ENCODE peak calls at places on chromosomes 16 and 17, in five cellular contexts. L, H, G, S and U are unnamed samples.

GRCh38 chr16:64459402-64459801 is 662.5 kb downstream of the CDH11 start:
- DNase-seq in G (no peak), H (no peak), L (no peak), S (no peak), U (no peak)

GRCh38 chr16:68995011-68995504 is 110.4 kb upstream of the HAS3 start:
- DNase-seq in L (no peak), H (no peak), S (no peak), G (no peak), U (peak; percentile 9)

GRCh38 chr17:7523033-7523432 is 25.8 kb upstream of the TNFSF12 start:
- DNase-seq in H (no peak), G (peak; percentile 35), S (peak; percentile 17), L (peak; percentile 43), U (peak; percentile 74)

GRCh38 chr17:60170835-60171752 is 21.3 kb downstream of the CA4 start:
- DNase-seq in H (no peak), S (no peak), L (peak; percentile 63), G (no peak), U (no peak)

GRCh38 chr17:42203354-42203753 is 9.1 kb upstream of the GHDC start:
- DNase-seq in H (no peak), L (no peak), S (no peak), G (no peak), U (no peak)

GRCh38 chr16:74586948-74587347 is 20.0 kb downstream of the GLG1 start:
- DNase-seq in S (no peak), G (no peak), L (no peak), H (no peak), U (no peak)

GRCh38 chr17:72366626-72367025 is 245.8 kb downstream of the SOX9 start:
- DNase-seq in G (no peak), H (no peak), S (no peak), L (no peak), U (no peak)

GRCh38 chr16:77437859-77438258 is 3.0 kb upstream of the ADAMTS18 start:
- DNase-seq in S (no peak), L (no peak), G (no peak), H (no peak), U (no peak)

GRCh38 chr17:17042851-17043667 is 802 bp downstream of the MPRIP start:
- DNase-seq in S (peak; percentile 57), H (no peak), L (no peak), G (no peak), U (peak; percentile 41)

GRCh38 chr16:51540259-51540658 is 389.2 kb upstream of the SALL1 start:
- DNase-seq in L (no peak), S (no peak), H (no peak), G (no peak), U (no peak)

GRCh38 chr17:30334421-30334820 is 564 bp upstream of the TMIGD1 start:
- DNase-seq in H (no peak), L (no peak), S (no peak), G (no peak), U (no peak)

GRCh38 chr17:65857713-65858112 is 296.3 kb upstream of the AXIN2 start:
- DNase-seq in L (no peak), S (no peak), H (no peak), G (no peak), U (no peak)
- TF ChIP-seq POLR2A in L (no peak), S (no peak), H (no peak), G (no peak), U (no peak)

GRCh38 chr17:50170662-50171370 is 5.0 kb downstream of the SGCA start:
- DNase-seq in S (no peak), H (no peak), L (no peak), G (no peak), U (no peak)
- TF ChIP-seq POLR2A in S (no peak), H (no peak), L (no peak), G (no peak), U (no peak)

GRCh38 chr17:36501351-36501750 is 14.9 kb downstream of the ZNHIT3 start:
- DNase-seq in H (no peak), S (no peak), G (no peak), L (no peak), U (no peak)

GRCh38 chr17:36498155-36498554 is 11.7 kb downstream of the ZNHIT3 start:
- DNase-seq in L (no peak), H (no peak), S (no peak), G (no peak), U (no peak)

GRCh38 chr17:36496018-36496789 is 9.7 kb downstream of the ZNHIT3 start:
- DNase-seq in H (no peak), G (no peak), S (no peak), L (no peak), U (no peak)

GRCh38 chr17:36500745-36501225 is 14.3 kb downstream of the ZNHIT3 start:
- DNase-seq in S (no peak), G (no peak), L (no peak), H (no peak), U (no peak)

DNA sequence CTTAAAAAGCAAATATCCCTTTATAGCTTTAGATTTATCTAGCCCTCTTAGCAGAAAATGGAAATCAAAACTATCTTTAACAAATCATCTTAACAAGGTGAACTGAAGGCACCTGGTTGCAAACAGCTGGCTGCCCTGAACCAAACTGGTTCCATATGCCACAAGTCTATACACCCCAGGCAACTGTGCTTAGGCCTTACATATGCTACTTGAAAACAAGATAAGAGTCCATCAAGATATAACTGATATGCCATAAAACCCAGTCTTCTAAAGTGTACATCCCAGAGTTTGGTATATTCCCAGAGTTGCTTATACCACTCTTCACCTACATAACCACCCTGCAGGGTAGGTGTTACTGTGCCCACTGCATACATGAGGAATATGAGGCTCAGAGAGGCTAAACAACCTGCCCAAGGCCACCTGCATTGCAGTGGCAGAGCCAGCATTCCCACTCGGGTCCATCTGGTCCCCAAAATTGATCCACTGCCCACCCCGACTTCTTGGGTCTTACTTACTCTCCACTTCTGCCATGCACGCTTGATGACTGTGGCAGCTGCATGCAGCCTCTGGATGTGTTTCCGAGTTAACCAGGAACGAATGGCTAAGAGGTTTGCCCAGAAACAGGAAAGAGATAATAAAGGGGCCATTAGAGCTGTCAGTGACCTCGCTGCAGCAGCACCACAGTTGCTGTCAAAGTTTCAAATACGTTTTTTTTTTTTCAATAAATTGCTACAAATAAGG is 12.2 kb downstream of the ZNHIT3 start:
- DNase-seq in L (no peak), H (no peak), G (no peak), S (no peak), U (no peak)
- TF ChIP-seq POLR2A in L (no peak), H (no peak), G (no peak), S (no peak), U (peak; percentile 15)

GRCh38 chr17:36944488-36945040 is 4.2 kb upstream of the AATF start:
- DNase-seq in L (no peak), G (no peak), H (no peak), S (no peak), U (no peak)

GRCh38 chr17:36945160-36945559 is 3.6 kb upstream of the AATF start:
- DNase-seq in H (no peak), L (no peak), G (no peak), S (no peak), U (no peak)

GRCh38 chr17:36942631-36943125 is 5.4 kb downstream of the LHX1 start:
- DNase-seq in H (no peak), G (no peak), L (no peak), S (no peak), U (no peak)

GRCh38 chr17:36942031-36942599 is 4.8 kb downstream of the LHX1 start:
- DNase-seq in H (no peak), G (no peak), S (no peak), L (no peak), U (peak; percentile 13)

GRCh38 chr17:36943250-36944220 is 5.2 kb upstream of the AATF start:
- DNase-seq in H (peak; percentile 3), G (no peak), L (no peak), S (no peak), U (no peak)
- TF ChIP-seq POLR2A in H (no peak), G (no peak), L (no peak), S (no peak), U (no peak)

DNA sequence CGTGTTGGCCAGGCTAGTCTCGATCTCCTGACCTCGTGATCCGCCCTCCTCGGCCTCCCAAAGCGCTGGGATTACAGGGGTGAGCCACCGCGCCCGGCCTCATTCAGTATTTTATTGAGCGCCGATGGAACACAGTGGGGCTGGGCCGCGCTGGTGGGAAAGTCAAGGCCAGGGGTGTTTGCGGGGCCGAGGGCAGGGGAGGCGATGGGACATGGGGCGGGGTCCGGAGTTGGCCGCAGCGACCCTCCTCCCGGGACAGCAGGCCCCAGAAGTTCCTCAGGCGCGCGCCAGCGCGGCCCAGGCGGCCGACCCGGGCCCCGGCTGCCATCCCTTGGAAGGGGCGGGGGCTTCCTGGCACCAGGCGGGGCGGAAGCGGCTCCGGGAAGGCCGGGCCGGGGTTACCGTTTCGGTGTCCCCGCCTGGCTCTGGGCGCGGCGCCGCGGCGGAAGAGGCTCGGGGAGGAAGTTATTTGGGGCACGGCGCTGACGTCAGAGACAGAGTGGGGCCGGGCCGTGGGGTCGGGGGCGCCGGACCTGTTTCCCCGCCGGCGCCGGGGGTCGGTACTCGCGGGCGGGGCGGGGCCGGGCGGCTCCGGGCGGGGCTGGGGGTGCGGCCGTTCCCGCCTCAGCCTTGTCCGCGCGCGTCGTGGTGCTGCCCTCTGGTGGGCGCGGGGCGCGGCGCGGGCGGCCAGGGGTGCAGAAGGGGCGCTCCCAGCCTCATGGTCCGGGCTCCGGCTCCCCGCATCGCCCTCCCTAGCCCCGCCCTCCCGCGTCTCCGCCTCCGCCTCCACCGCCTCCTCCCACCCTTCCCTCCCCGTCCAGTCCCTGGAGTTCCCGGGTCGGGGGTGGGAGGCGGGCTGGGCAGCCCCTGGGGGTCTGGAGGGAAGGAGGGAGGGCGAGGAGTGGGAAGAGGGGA is 952 bp upstream of the PRSS27 start:
- DNase-seq in G (peak; percentile 84), H (peak; percentile 80), L (peak; percentile 84), S (peak; percentile 79), U (peak; percentile 88)
- TF ChIP-seq POLR2A in G (no peak), H (peak; percentile 45), L (no peak), S (no peak), U (no peak)